ENCODE peak calls at places on chromosome 1, in six cellular contexts. D is heart left ventricle, Z is ovary, P is Peyer's patch, U is breast epithelium, Q is esophagus squamous epithelium. N is an unnamed sample.

GRCh38 chr1:157115429-157115838 is 15.8 kb upstream of the ETV3L start:
- DNase-seq in D (no peak), Z (no peak), P (peak; percentile 15), U (peak; percentile 25), Q (no peak), N (no peak)

GRCh38 chr1:54081306-54082270 is 28.2 kb downstream of the TCEANC2 start:
- DNase-seq in D (peak; percentile 34), Z (peak; percentile 40), P (peak; percentile 86), U (peak; percentile 78), Q (no peak), N (no peak)

GRCh38 chr1:93532780-93533378 is 85.0 kb downstream of the FNBP1L start:
- DNase-seq in D (no peak), Z (no peak), P (no peak), U (no peak), Q (no peak), N (no peak)

GRCh38 chr1:224623310-224623714 is 7.2 kb downstream of the CNIH3 start:
- DNase-seq in D (no peak), Z (no peak), P (no peak), U (no peak), Q (no peak), N (no peak)

GRCh38 chr1:228968841-228969606 is 233.7 kb downstream of the RHOU start:
- DNase-seq in D (no peak), Z (no peak), P (no peak), U (no peak), Q (no peak), N (no peak)

GRCh38 chr1:45448357-45448756 is 42.6 kb downstream of the TESK2 start:
- DNase-seq in D (no peak), Z (no peak), P (no peak), U (no peak), Q (no peak), N (no peak)

GRCh38 chr1:83882906-83883305 is 116.0 kb downstream of the TTLL7 start:
- DNase-seq in D (no peak), Z (no peak), P (no peak), U (no peak), Q (no peak), N (no peak)

GRCh38 chr1:214808845-214809460 is 206.0 kb downstream of the CENPF start:
- DNase-seq in D (no peak), Z (no peak), P (no peak), U (no peak), Q (no peak), N (no peak)

GRCh38 chr1:169086603-169087455 is 19.7 kb upstream of the ATP1B1 start:
- DNase-seq in D (no peak), Z (no peak), P (no peak), U (no peak), Q (no peak), N (no peak)

GRCh38 chr1:114771992-114772391 is 8.5 kb downstream of the SIKE1 start:
- DNase-seq in D (no peak), Z (no peak), P (no peak), U (no peak), Q (no peak), N (no peak)

GRCh38 chr1:234310460-234310817 is 62.8 kb upstream of the COA6 start:
- DNase-seq in D (no peak), Z (no peak), P (no peak), U (no peak), Q (no peak), N (no peak)

GRCh38 chr1:234311414-234311813 is 61.8 kb upstream of the COA6 start:
- DNase-seq in D (no peak), Z (no peak), P (no peak), U (no peak), Q (no peak), N (no peak)

GRCh38 chr1:234309598-234310459 is 63.4 kb upstream of the COA6 start:
- DNase-seq in D (peak; percentile 56), Z (peak; percentile 24), P (peak; percentile 84), U (peak; percentile 64), Q (no peak), N (peak; percentile 40)

GRCh38 chr1:234313171-234313570 is 60.1 kb upstream of the COA6 start:
- DNase-seq in D (no peak), Z (no peak), P (no peak), U (no peak), Q (no peak), N (no peak)

DNA sequence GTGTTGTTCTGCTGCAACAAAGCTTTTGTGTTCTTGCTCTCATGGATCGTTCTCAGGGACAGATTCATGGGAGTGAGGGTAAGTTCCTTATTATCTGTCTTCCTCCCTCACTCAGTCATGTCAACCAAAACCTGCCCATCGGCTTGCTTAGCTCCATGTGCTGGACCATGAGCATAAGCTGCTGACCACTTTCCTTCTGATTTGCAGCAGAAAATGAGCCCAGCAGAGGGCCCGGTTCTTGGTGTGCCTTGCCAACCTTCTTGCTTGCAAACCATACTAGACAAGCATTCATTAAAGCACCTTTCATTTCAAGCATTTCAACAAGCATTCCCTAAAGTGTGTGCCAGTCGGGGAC is 64.0 kb upstream of the COA6 start:
- DNase-seq in D (no peak), Z (no peak), P (no peak), U (no peak), Q (no peak), N (no peak)
- TF ChIP-seq CTCF in D (no peak), Z (no peak), P (no peak), U (no peak), Q (no peak), N (no peak)

GRCh38 chr1:30847358-30847972 is 61.1 kb downstream of the SDC3 start:
- DNase-seq in D (peak; percentile 91), Z (peak; percentile 58), P (peak; percentile 79), U (peak; percentile 80), Q (no peak), N (peak; percentile 58)
- TF ChIP-seq POLR2A in D (no peak), Z (no peak), P (no peak), U (no peak), Q (no peak), N (no peak)

GRCh38 chr1:91617242-91617837 is 116.7 kb downstream of the CDC7 start:
- DNase-seq in D (peak; percentile 48), Z (peak; percentile 74), P (peak; percentile 52), U (no peak), Q (no peak), N (no peak)
- TF ChIP-seq CTCF in D (peak; percentile 25), Z (peak; percentile 34), P (peak; percentile 46), U (no peak), Q (no peak), N (no peak)

DNA sequence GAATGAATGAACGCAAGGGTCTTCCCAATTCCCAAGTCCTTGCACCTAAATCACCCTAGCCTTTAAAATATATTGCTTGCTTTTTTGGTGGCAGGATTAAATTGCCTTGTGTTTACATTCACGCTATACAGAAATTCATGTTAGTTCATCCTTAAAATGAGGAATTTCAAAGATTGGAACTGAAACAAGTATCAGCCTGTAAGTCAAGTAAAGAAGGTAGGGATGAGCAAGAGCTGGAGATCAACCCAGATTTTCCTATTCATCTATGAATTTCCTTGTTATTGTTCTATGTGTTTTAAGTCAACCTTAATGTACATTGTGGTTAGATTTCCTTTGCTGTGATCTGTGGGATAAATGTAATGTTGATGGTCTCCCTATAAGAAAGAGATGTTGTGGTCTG is 248.2 kb downstream of the NFIA start:
- DNase-seq in D (no peak), Z (no peak), P (no peak), U (no peak), Q (no peak), N (no peak)
- TF ChIP-seq POLR2A in D (no peak), Z (no peak), P (no peak), U (no peak), Q (no peak), N (no peak)

GRCh38 chr1:230639714-230640209 is 2.5 kb upstream of the COG2 start:
- DNase-seq in D (no peak), Z (no peak), P (no peak), U (no peak), Q (no peak), N (no peak)
- TF ChIP-seq CTCF in D (no peak), Z (no peak), P (no peak), U (no peak), Q (no peak), N (no peak)

N was measured in lower leg skin.